ENCODE peak calls at places on chromosome 22, in nine cellular contexts. M, P, V, N, H, T, R, D and I are unnamed samples. For H3K4me1, the result is how much of the 10 kb centered on the place peaks cover.

GRCh38 chr22:28019360-28019759 is 100.3 kb upstream of the PITPNB start:
- DNase-seq in N (no peak), H (peak), P (no peak), T (no peak), R (no peak), V (peak), D (no peak), M (no peak), I (peak)

GRCh38 chr22:45707605-45708004 is 36.0 kb downstream of the ATXN10 start:
- DNase-seq in R (no peak), H (no peak), T (no peak), P (no peak), D (no peak), V (no peak), N (no peak), M (no peak), I (no peak)

GRCh38 chr22:17319541-17319940 is 49.7 kb upstream of the CECR2 start:
- DNase-seq in D (peak), P (no peak), N (no peak), R (no peak), V (no peak), H (no peak), T (no peak), M (no peak), I (no peak)

GRCh38 chr22:50190182-50190951 is 4.7 kb downstream of the TRABD start:
- DNase-seq in D (peak), H (peak), V (peak), T (peak), M (peak), P (peak), N (no peak), R (peak), I (peak)

GRCh38 chr22:41683616-41684015 is 5.1 kb downstream of the SNU13 start:
- DNase-seq in H (no peak), R (no peak), N (no peak), P (no peak), D (no peak), M (no peak), V (no peak), T (peak), I (no peak)

GRCh38 chr22:44701824-44702478 is at the start of gene PRR5:
- DNase-seq in D (peak), P (peak), V (peak), T (peak), R (peak), N (peak), M (peak), H (peak), I (peak)

GRCh38 chr22:42912049-42912448 is 55.0 kb upstream of the ARFGAP3 start:
- DNase-seq in N (no peak), V (no peak), T (no peak), M (no peak), P (no peak), H (no peak), D (no peak), R (no peak), I (no peak)

GRCh38 chr22:46738961-46739870 is 1.2 kb upstream of the CERK start:
- DNase-seq in N (no peak), T (peak), H (no peak), V (peak), P (peak), D (no peak), M (no peak), R (no peak), I (no peak)

GRCh38 chr22:46587492-46588278 is 32.5 kb upstream of the GRAMD4 start:
- DNase-seq in N (no peak), R (peak), T (no peak), P (peak), V (no peak), H (peak), M (peak), D (no peak), I (peak)

GRCh38 chr22:44448271-44448780 is 49.7 kb downstream of the RTL6 start:
- DNase-seq in D (no peak), T (no peak), M (no peak), R (no peak), N (peak), V (peak), P (peak), H (peak), I (peak)

DNA sequence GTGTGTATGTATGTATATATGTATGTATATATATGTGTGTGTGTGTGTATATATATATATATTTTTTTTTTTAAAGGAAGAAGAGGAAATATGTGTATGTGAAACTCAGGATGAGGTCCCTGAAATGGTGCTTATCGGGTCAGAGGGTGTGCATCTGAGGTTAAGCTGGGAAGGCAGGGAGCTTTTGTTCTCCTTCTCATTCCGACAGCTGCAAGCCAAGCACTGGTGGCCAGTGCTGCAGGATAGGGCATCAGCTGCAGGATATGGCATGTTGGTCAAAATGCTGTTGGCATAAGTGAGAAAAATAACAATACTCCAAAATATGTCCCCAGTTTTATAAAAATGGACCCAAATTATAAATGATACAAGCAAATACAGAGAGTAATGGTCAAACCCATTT is 7.4 kb downstream of the SNRPD3 start:
- DNase-seq in V (no peak), M (no peak), H (peak), R (no peak), T (no peak), D (no peak), N (no peak), P (no peak), I (no peak)
- H3K4me1 ChIP-seq in V (under half), M (under half), H (half or more), R (under half), T (under half), D (under half), N (under half), P (under half), I (under half)

DNA sequence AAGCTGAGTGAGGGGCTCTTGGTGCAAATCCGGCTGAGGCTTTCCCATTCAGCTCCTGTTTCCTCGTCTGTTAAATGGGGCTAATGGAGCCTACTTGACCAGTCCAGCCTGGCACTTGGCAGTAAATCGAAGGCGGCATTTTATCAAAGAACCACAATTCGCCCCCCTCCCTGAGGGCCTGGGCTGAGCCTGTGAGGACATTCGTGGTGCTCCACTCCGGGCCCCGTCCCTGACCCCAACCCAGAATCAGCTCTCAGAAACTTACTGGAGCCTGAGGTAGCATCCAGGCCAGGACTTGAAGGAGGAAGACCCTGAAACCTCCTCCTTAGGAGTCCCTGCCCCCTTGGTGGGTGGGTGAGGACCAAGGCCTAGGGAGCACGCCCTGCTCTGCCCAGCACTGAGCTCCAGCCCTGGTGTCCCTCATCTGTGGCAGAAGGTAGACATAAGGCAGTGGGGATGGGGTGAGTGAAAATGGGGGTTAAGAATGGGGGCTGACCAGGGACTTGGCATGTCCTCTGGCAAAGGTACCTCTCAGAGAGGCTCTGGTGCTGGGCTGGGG is 2.1 kb upstream of the CASTOR1 start:
- DNase-seq in H (no peak), V (no peak), D (no peak), R (no peak), M (no peak), N (no peak), P (no peak), T (no peak), I (no peak)
- H3K4me1 ChIP-seq in H (half or more), V (under half), D (under half), R (under half), M (under half), N (under half), P (under half), T (under half), I (under half)

DNA sequence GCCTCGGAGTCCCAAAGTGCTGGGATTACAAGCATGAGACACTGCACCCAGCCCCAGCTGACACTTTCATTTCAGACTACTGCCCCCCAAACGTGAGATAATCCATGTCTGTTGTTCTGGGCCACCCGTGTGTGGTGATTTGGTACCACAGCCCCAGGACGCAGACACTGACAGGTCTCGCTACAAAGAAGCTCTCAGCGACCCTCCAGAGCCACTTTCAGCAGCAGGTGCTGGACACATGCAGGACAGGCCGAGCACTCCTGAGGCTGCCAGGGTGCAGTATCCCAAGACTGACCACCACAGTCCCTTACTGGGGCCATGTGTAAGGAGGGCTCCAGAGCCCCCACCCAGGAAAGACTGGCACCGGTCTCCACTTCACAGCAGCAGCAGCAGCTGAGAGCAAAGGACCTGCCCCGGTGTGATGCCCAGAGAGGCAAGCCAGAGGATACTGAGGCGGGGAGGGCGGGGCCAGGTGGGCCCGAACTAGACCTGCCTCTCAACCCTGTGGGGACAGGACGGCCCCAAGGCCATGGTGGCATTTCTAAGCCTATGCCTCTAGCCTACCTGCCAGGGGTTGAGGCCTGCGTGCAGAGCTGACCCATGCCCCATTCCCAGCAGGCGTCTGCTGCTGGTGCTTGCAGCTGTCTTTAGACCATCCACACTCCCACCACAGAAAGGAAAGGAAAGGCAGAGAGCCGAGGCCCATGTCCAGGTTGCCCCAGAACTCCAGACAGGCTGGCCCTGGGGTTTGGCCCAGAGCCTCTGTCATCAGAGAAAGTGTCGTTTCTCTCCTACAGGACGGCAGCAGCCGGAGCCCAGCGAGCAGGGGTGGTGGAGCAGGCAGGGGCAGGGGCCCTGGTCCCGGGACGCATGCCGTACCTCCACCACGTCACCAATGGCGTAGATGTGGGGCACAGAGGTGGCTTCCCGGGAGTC is 28.0 kb upstream of the GNB1L start:
- DNase-seq in T (no peak), M (peak), V (no peak), H (peak), D (no peak), N (no peak), P (peak), R (peak), I (peak)
- H3K4me1 ChIP-seq in T (under half), M (under half), V (under half), H (under half), D (under half), N (under half), P (under half), R (under half), I (under half)

DNA sequence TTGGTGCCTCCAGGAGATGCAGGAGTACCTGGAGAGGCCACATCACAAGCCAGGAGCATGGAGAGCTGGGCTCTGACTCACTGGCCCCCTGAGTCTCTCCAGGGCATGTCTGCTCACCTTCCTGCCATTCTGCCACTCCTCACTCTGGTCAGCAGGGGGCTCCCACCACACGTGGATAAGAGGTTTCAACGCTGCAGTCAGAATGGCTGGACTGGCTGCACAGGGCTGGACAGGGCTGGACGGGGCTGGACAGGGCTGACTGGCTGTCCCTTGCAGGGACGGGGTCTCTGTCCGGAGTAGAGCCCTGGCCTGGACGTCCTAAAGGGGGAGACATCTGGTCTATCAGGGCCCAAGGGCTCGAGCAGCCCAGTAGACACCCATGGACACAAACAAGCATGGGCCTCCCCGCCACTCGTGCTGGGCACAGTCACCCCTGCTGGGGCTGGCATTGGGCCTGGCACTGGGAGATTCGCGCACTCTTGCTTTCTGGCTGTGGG is 34.6 kb downstream of the CYTH4 start:
- DNase-seq in T (peak), V (peak), D (peak), M (peak), H (peak), P (no peak), R (peak), N (peak), I (peak)
- H3K4me1 ChIP-seq in T (under half), V (under half), D (under half), M (under half), H (under half), P (under half), R (under half), N (under half), I (under half)

GRCh38 chr22:35756722-35757121 is 39.0 kb downstream of the APOL5 start:
- DNase-seq in H (no peak), P (no peak), D (no peak), R (no peak), V (no peak), N (no peak), T (no peak), M (no peak), I (no peak)
- H3K4me1 ChIP-seq in H (under half), P (under half), D (under half), R (under half), V (under half), N (under half), T (under half), M (under half), I (under half)

GRCh38 chr22:48679656-48680555 is 1147.8 kb downstream of the BRD1 start:
- DNase-seq in P (no peak), N (no peak), M (no peak), R (no peak), H (no peak), V (no peak), T (no peak), D (no peak), I (no peak)
- H3K4me1 ChIP-seq in P (under half), N (under half), M (under half), R (under half), H (under half), V (under half), T (under half), D (under half), I (under half)

GRCh38 chr22:20865869-20866445 is 7.2 kb downstream of the SNAP29 start:
- DNase-seq in D (no peak), R (no peak), T (peak), M (no peak), V (no peak), P (no peak), N (no peak), H (no peak), I (no peak)
- H3K4me1 ChIP-seq in D (under half), R (under half), T (under half), M (half or more), V (under half), P (under half), N (under half), H (half or more), I (half or more)